ENCODE peak calls at places on chromosomes 5 and 9, in nine cellular contexts. U is vagina, M is sigmoid colon, P is IMR-90, X is suprapubic skin, B is uterus, T is testis, R is thyroid gland, D is adrenal gland. I is an unnamed sample. For H3K4me1, the result is how much of the 10 kb centered on the place peaks cover.

GRCh38 chr5:163880307-163880706 is 374.9 kb downstream of the MAT2B start:
- DNase-seq in U (no peak), M (no peak), P (peak), X (no peak), B (no peak), T (no peak), R (no peak), D (no peak), I (no peak)

GRCh38 chr9:73137286-73137899 is 14.3 kb upstream of the ANXA1 start:
- DNase-seq in U (no peak), M (no peak), P (no peak), X (no peak), B (no peak), T (no peak), R (peak), D (no peak), I (no peak)

GRCh38 chr5:178143901-178144300 is 9.8 kb downstream of the NHP2 start:
- DNase-seq in U (no peak), M (peak), P (peak), X (no peak), B (no peak), T (peak), R (peak), D (no peak), I (peak)

GRCh38 chr5:43078956-43079355 is 38.8 kb upstream of the ANXA2R start:
- DNase-seq in U (no peak), M (no peak), P (peak), X (no peak), B (no peak), T (no peak), R (no peak), D (no peak), I (no peak)

GRCh38 chr9:72978724-72979123 is 25.9 kb upstream of the ALDH1A1 start:
- DNase-seq in U (no peak), M (no peak), P (no peak), X (no peak), B (no peak), T (no peak), R (no peak), D (no peak), I (no peak)

GRCh38 chr5:39794511-39794910 is 369.7 kb upstream of the DAB2 start:
- DNase-seq in U (no peak), M (no peak), P (peak), X (no peak), B (no peak), T (no peak), R (peak), D (no peak), I (no peak)

GRCh38 chr5:98205691-98206461 is 567.6 kb upstream of the RGMB start:
- DNase-seq in U (no peak), M (no peak), P (peak), X (no peak), B (no peak), T (no peak), R (no peak), D (no peak), I (no peak)

GRCh38 chr9:4126996-4127395 is 172.9 kb downstream of the GLIS3 start:
- DNase-seq in U (no peak), M (no peak), P (no peak), X (no peak), B (no peak), T (peak), R (no peak), D (no peak), I (no peak)

GRCh38 chr9:81680506-81680905 is 8.8 kb downstream of the TLE1 start:
- DNase-seq in U (no peak), M (no peak), P (no peak), X (no peak), B (no peak), T (no peak), R (no peak), D (no peak), I (no peak)

GRCh38 chr9:76433851-76434250 is 25.1 kb upstream of the GCNT1 start:
- DNase-seq in U (no peak), M (no peak), P (peak), X (no peak), B (no peak), T (no peak), R (no peak), D (no peak), I (no peak)

GRCh38 chr9:82271099-82271498 is 282.5 kb downstream of the SPATA31D1 start:
- DNase-seq in U (no peak), M (no peak), P (peak), X (no peak), B (no peak), T (no peak), R (no peak), D (no peak), I (no peak)

GRCh38 chr5:78573318-78573717 is 75.3 kb downstream of the LHFPL2 start:
- DNase-seq in U (no peak), M (no peak), P (no peak), X (no peak), B (no peak), T (no peak), R (no peak), D (no peak), I (no peak)

GRCh38 chr5:122077451-122078115 is 476 bp downstream of the LOX start:
- DNase-seq in U (no peak), M (peak), P (no peak), X (peak), B (no peak), T (peak), R (peak), D (peak), I (peak)

GRCh38 chr5:156328176-156328575 is 1.2 kb downstream of the SGCD start:
- DNase-seq in U (no peak), M (no peak), P (peak), X (no peak), B (no peak), T (no peak), R (peak), D (no peak), I (no peak)

GRCh38 chr5:156327306-156327705 is 342 bp downstream of the SGCD start:
- DNase-seq in U (no peak), M (no peak), P (no peak), X (no peak), B (no peak), T (no peak), R (no peak), D (no peak), I (no peak)

GRCh38 chr5:156328766-156329165 is 1.8 kb downstream of the SGCD start:
- DNase-seq in U (no peak), M (no peak), P (no peak), X (no peak), B (no peak), T (no peak), R (no peak), D (no peak), I (no peak)

GRCh38 chr5:156330141-156330870 is 3.3 kb downstream of the SGCD start:
- DNase-seq in U (no peak), M (no peak), P (peak), X (no peak), B (no peak), T (no peak), R (no peak), D (no peak), I (no peak)

DNA sequence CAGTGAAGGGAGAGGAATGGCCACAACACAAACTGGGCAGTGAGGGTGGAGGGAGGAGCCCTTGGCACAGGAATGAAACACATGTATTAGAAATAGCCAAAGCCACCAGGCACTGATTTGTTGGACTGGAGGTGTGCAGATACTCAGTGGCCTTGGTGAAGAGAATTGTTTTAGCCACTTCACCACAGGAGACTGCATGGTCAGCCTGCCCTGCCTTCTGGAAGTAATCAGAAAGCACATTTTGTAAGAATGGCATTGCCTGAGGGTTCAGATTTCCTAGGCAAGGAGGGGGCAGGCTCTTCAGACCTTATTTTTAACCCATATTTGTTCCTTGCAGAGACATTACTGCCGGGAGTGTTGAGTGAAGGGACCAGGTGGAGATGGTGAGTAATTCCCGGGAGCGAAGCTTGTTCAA is 2.2 kb downstream of the SGCD start:
- DNase-seq in U (no peak), M (no peak), P (no peak), X (no peak), B (no peak), T (no peak), R (peak), D (no peak), I (no peak)
- TF ChIP-seq POLR2A in U (no peak), M (no peak), P (no peak), X (no peak), B (no peak), T (no peak), R (no peak), D (no peak), I (no peak)

DNA sequence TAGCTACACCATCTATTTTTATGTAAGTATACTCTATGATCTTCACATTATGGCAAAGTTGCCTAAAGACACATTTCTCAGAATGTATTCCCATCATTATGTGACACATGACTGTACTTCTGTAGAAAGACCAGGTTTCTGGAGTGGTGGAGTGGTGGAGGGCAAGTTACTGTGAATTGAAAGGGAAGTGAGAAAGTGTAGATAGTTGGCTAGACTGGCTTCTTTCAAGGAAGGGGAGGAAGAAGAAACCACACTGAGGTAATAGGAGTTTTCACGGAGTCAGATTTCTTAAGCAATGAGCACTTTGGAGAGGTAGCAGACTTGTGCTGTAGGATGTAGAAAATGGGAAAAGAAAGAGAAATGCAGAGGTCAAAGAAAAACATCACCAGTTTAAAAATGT is 50.9 kb upstream of the EQTN start:
- DNase-seq in U (no peak), M (no peak), P (no peak), X (no peak), B (no peak), T (no peak), R (no peak), D (no peak), I (no peak)
- H3K4me3 ChIP-seq in U (no peak), M (no peak), P (no peak), X (no peak), B (no peak), T (no peak), R (no peak), D (no peak), I (no peak)

GRCh38 chr5:141875022-141875740 is 3.0 kb downstream of the PCDH1 start:
- DNase-seq in U (no peak), M (no peak), P (no peak), X (no peak), B (peak), T (peak), R (no peak), D (no peak), I (peak)
- H3K4me1 ChIP-seq in U (under half), M (under half), P (under half), X (half or more), B (under half), T (under half), R (under half), D (under half), I (under half)

DNA sequence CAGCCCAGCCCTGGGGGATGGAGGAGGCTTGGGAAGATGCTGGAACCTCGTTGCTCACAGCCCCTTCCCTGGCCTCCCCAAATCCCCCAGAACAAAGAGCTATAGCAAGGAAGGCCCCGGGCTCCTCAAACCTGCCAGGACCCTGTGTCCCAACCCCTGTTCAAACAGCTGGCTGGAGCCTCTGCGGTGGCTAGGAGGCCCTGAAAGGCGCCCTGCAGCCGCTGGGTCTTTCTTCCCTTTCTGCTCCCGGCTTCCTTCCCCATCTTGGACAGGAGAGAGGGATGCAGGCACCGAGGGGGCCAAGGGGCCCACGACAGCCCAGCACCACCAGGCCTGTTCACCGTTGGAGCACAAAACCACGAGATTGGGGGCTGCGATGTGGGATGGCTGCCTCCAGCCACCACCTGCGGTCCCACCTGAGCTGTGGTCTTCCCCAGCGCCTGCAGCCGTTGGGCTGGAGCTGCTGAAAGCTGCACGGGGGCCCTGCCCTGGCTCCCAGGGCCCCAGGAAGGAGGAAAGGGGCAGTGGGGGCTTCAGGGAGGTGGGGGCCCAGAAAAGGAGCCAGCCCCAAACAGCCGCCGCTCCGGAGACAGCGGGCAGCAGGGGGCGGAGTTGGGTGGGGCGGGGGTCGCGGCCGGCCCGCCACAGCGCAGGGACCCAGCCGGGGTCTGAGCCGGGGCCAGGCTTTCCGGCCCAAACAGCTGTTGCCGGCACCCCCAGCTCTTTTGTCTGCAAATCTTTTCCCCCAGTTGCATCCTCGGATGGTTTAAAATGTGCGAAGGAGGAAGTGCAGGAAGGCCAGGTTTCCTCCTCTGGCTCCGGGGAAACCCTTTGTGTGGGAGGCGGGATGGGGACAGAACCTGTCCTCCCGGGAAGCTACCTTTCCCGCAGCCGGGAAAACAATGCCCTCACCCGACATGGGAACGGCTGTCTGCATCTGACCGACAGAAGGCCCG is 16.1 kb downstream of the NOTCH1 start:
- DNase-seq in U (no peak), M (no peak), P (no peak), X (no peak), B (no peak), T (no peak), R (peak), D (no peak), I (no peak)
- TF ChIP-seq POLR2A in U (no peak), M (no peak), P (no peak), X (no peak), B (no peak), T (no peak), R (no peak), D (no peak), I (no peak)

DNA sequence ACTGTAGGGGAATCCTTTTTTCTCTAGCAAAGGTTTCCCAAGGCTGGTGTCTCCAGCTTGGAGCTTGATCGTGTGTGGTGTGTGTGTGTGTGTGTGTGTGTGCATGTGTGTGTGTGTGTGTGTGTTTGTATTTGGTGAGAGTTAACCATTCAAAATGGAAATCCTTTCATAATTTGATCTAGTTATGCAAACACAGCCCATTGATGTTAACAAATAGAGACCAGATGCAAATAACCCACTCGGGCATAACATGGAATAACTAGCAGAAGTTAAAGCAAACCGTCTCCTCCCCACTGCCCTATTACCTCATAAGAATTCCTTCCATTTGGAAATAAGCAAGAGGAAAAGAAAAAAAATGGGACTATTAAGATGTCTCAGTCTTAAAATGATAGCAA is 24.9 kb upstream of the ZSWIM6 start:
- DNase-seq in U (no peak), M (no peak), P (no peak), X (no peak), B (no peak), T (no peak), R (no peak), D (no peak), I (no peak)
- H3K4me3 ChIP-seq in U (no peak), M (no peak), P (no peak), X (no peak), B (no peak), T (no peak), R (no peak), D (no peak), I (no peak)

DNA sequence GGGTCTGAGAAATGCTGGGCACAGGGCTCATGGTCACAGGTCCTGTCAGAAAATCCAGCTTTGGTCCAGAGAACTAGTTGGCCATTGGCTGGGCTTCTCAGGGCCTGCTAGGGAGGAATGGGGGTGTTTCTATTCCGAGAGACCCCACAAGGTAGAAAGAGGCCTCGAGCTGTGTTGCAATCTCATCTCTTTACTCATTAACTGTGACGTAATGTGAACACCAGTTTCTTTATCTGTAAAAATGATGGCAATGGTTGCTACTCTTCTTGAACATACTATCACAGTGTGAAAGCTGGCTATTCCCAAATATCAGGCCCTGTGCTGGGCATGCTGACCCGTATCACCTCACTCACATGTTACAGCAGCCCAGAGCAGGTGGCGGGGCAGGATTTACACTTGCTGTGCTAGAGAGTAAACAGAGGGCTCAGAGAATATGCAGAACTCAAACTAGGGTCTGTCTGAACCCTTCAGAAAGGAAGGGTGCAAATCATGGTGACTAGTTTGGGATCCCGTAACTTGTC is 35.7 kb upstream of the SLC25A51 start:
- DNase-seq in U (no peak), M (no peak), P (peak), X (no peak), B (no peak), T (no peak), R (no peak), D (no peak), I (no peak)
- H3K4me1 ChIP-seq in U (under half), M (under half), P (half or more), X (under half), B (under half), T (under half), R (under half), D (under half), I (under half)

DNA sequence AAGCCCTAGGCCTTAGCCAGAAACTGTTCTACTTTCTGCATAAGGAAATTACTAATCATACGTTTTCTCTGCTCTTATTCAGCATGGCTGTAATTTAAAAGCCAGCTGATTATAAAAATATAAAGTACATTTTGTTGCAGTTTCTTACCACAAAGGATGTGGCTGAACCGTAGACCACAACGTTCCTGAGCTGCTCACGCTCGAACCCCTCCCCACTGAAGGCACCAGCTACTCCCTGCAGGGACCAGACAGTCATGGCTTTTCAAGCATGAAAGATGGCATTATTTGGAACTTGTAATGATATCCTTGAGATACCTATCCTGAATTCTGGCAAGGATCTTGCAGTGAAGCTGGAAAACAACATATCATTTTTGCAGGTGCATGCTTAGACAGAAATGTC is 91.8 kb upstream of the DMRT1 start:
- DNase-seq in U (no peak), M (peak), P (no peak), X (no peak), B (no peak), T (no peak), R (no peak), D (no peak), I (no peak)
- TF ChIP-seq POLR2A in U (no peak), M (no peak), P (no peak), X (no peak), B (no peak), T (no peak), R (no peak), D (no peak), I (no peak)

DNA sequence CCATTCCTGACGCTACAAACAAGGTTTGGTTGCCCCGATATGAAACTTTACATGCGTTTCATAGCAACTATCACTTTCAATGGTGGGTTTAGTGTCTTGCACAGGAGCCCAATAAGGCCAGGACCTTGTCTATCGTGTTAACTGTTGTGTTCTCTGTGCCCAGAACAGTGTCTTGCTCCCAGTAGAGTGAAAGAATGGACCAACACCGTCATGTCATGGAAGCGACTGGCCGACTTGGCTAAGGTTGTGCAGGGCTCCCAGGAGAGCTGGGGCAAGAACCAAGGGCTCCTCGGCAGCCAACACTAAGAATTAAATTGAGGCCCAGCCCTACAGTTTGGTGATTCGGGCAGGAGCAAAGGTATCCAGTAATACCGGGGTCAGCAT is 498 bp upstream of the ARHGEF37 start:
- DNase-seq in U (no peak), M (no peak), P (no peak), X (no peak), B (no peak), T (no peak), R (no peak), D (no peak), I (no peak)
- H3K4me3 ChIP-seq in U (peak), M (peak), P (peak), X (peak), B (peak), T (peak), R (peak), D (peak), I (peak)

DNA sequence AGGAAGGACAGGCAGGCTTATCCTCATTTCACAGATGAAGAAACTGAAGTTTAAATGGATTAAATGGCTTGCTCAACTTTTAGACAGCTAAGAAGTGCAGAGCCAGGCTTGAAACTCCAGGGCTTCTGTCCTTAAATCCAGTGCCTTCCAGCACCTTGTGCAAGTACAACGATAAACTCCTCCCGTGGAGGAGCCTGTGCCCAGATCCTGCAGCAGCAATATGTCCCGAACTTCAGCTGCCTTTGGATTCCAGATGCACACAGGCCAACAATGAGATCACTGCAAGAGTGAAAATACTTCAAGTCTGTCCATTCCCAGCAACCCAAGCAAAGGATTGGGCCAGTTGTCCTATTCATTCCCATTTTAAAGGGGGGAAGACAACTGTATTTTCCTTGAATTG is 199.6 kb downstream of the CRB2 start:
- DNase-seq in U (no peak), M (peak), P (no peak), X (no peak), B (no peak), T (no peak), R (no peak), D (no peak), I (no peak)
- H3K4me1 ChIP-seq in U (under half), M (under half), P (under half), X (under half), B (under half), T (under half), R (under half), D (under half), I (under half)